ENCODE peak calls at places on chromosomes 2 and 18, in five cellular contexts. K is iPS DF 6.9, X is MM.1S, G is transverse colon, R is neuronal stem cell. U is an unnamed sample. For H3K4me1 and H3K27me3, the result is how much of the 10 kb centered on the place peaks cover.

GRCh38 chr2:133158442-133158841 is 409.8 kb downstream of the NCKAP5 start:
- DNase-seq in K (no peak), G (no peak), X (no peak), R (no peak), U (no peak)

GRCh38 chr18:79914614-79915160 is 36.8 kb downstream of the SLC66A2 start:
- DNase-seq in R (no peak), X (no peak), K (no peak), G (no peak), U (no peak)

GRCh38 chr2:69181806-69182427 is 168.9 kb downstream of the ANTXR1 start:
- DNase-seq in R (no peak), K (no peak), G (no peak), X (no peak), U (no peak)

GRCh38 chr18:48749768-48750167 is 201.0 kb downstream of the SMAD7 start:
- DNase-seq in K (no peak), G (no peak), R (no peak), X (no peak), U (peak)

GRCh38 chr2:224895377-224895776 is 146.9 kb downstream of the DOCK10 start:
- DNase-seq in K (no peak), G (no peak), X (no peak), R (no peak), U (no peak)

GRCh38 chr2:72813841-72814240 is 12.0 kb downstream of the EXOC6B start:
- DNase-seq in R (no peak), K (no peak), G (no peak), X (no peak), U (peak)

GRCh38 chr2:46327627-46328026 is 30.4 kb downstream of the EPAS1 start:
- DNase-seq in R (no peak), G (no peak), K (no peak), X (no peak), U (no peak)

GRCh38 chr2:168198476-168199192 is 48.8 kb downstream of the STK39 start:
- DNase-seq in X (no peak), G (no peak), K (no peak), R (no peak), U (no peak)

GRCh38 chr2:136119717-136120675 is 2.0 kb upstream of the CXCR4 start:
- DNase-seq in G (no peak), K (no peak), X (no peak), R (no peak), U (no peak)

GRCh38 chr2:190574169-190574568 is 39.6 kb upstream of the NEMP2 start:
- DNase-seq in X (no peak), R (no peak), G (no peak), K (no peak), U (no peak)

GRCh38 chr2:11492244-11492643 is 26.3 kb upstream of the E2F6 start:
- DNase-seq in X (no peak), R (no peak), G (no peak), K (no peak), U (no peak)

GRCh38 chr2:206353685-206354084 is 79.2 kb downstream of the ZDBF2 start:
- DNase-seq in K (no peak), X (peak), G (no peak), R (no peak), U (no peak)

GRCh38 chr2:113236367-113237159 is 42.2 kb downstream of the PAX8 start:
- DNase-seq in X (no peak), G (no peak), R (no peak), K (no peak), U (no peak)
- H3K4me1 ChIP-seq in X (under half), G (under half), R (under half), K (under half), U (under half)

GRCh38 chr2:120589782-120590608 is 145.7 kb upstream of the GLI2 start:
- DNase-seq in G (no peak), R (no peak), X (no peak), K (no peak), U (no peak)
- H3K27me3 ChIP-seq in G (under half), R (half or more), X (under half), K (under half), U (half or more)

GRCh38 chr2:152426801-152427200 is 91.8 kb downstream of the FMNL2 start:
- DNase-seq in R (no peak), X (no peak), G (no peak), K (no peak), U (peak)

GRCh38 chr2:152425765-152426710 is 91.1 kb downstream of the FMNL2 start:
- DNase-seq in X (no peak), K (no peak), R (no peak), G (no peak), U (peak)

GRCh38 chr2:152428800-152429637 is 94.0 kb downstream of the FMNL2 start:
- DNase-seq in K (no peak), R (no peak), X (no peak), G (no peak), U (no peak)

GRCh38 chr2:152431370-152432098 is 96.6 kb downstream of the FMNL2 start:
- DNase-seq in K (no peak), R (no peak), X (no peak), G (no peak), U (no peak)

GRCh38 chr2:152427902-152428301 is 92.9 kb downstream of the FMNL2 start:
- DNase-seq in G (no peak), R (no peak), K (no peak), X (no peak), U (no peak)
- H3K4me1 ChIP-seq in G (under half), R (under half), K (under half), X (under half), U (under half)

DNA sequence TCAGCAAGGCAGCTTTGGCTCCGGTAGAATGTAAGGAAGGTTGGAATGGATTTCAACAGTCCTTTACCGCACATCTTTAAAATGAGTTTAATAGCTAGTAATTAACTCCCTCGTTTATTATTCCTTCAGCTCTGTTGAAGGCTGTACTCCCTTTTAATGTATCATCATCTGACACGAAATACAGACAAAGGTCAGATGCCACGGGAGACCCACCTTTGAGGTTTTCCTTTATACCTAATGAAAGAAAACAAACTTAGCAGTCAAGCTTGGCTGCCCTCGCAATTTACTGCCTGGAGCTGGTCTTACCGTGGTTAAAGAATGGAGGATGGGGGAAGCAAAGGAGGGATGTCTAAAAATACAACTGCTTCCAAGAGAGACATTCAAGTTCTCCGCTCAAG is 1.1 kb downstream of the TMEM200C start:
- DNase-seq in G (no peak), K (no peak), R (peak), X (no peak), U (no peak)
- H3K27me3 ChIP-seq in G (half or more), K (under half), R (under half), X (half or more), U (under half)

DNA sequence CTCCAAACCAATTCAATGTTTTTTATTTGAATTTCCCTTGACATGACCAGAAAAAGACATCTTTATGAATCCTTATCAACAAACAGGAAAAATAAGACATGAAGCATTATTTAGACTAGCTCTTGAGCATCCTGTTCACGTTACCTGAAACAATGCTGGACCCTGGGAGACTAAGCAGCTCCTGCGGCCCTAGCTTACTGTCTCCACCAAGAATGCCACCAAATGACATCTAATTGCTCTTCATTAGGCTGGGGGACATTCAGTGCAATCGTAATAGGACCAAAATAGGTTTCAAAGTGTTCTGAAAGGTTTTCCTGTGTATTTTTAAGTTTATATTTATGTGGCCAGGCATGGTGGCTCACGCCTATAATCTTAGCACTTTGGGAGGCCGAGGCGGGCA is 25.5 kb downstream of the NFE2L2 start:
- DNase-seq in R (no peak), X (no peak), G (no peak), K (no peak), U (no peak)
- H3K4me1 ChIP-seq in R (under half), X (under half), G (half or more), K (under half), U (under half)